ENCODE peak calls at places on chromosome 19, in nine cellular contexts. C, V, Y, I, U, E, Q, R and Z are unnamed samples. For H3K4me1, the result is how much of the 10 kb centered on the place peaks cover.

GRCh38 chr19:13727798-13728197 is 36.5 kb upstream of the MRI1 start:
- DNase-seq in Q (no peak), I (no peak), U (no peak), V (no peak), E (no peak), Y (no peak), R (no peak), C (peak), Z (no peak)

GRCh38 chr19:14139944-14140343 is 3.6 kb upstream of the ASF1B start:
- DNase-seq in E (no peak), R (peak), Q (no peak), V (peak), Y (no peak), C (no peak), U (no peak), I (no peak), Z (peak)

GRCh38 chr19:4108767-4109625 is 14.9 kb downstream of the MAP2K2 start:
- DNase-seq in I (peak), E (no peak), U (no peak), Q (peak), R (no peak), C (no peak), V (no peak), Y (no peak), Z (no peak)

GRCh38 chr19:4378886-4379285 is 21.5 kb downstream of the SH3GL1 start:
- DNase-seq in Y (no peak), U (no peak), I (no peak), Q (no peak), R (no peak), V (peak), E (no peak), C (no peak), Z (no peak)

GRCh38 chr19:14033946-14034345 is 2.4 kb downstream of the IL27RA start:
- DNase-seq in C (no peak), E (no peak), R (no peak), I (no peak), V (no peak), U (no peak), Y (no peak), Q (no peak), Z (no peak)

GRCh38 chr19:47324502-47324901 is 7.5 kb upstream of the C5AR2 start:
- DNase-seq in E (no peak), I (no peak), U (no peak), R (no peak), C (peak), Q (no peak), V (peak), Y (no peak), Z (no peak)

GRCh38 chr19:38663957-38664502 is 16.6 kb downstream of the ACTN4 start:
- DNase-seq in C (no peak), I (no peak), V (peak), Y (no peak), E (no peak), U (no peak), Q (no peak), R (no peak), Z (peak)

GRCh38 chr19:35073516-35073915 is 32.0 kb downstream of the HPN start:
- DNase-seq in E (no peak), R (no peak), U (no peak), V (no peak), C (no peak), I (no peak), Y (no peak), Q (no peak), Z (no peak)

GRCh38 chr19:35030257-35031071 is at the start of gene SCN1B:
- DNase-seq in R (peak), V (peak), Q (no peak), E (no peak), U (peak), Y (peak), C (no peak), I (peak), Z (peak)

GRCh38 chr19:35959040-35959967 is 23.1 kb downstream of the LRFN3 start:
- DNase-seq in I (no peak), R (no peak), C (no peak), E (no peak), Q (peak), V (peak), U (peak), Y (peak), Z (no peak)

GRCh38 chr19:47886010-47886559 is at the start of gene SULT2A1:
- DNase-seq in Y (no peak), R (no peak), E (no peak), Q (no peak), I (no peak), C (no peak), U (no peak), V (no peak), Z (no peak)

GRCh38 chr19:39407644-39408391 is 1.2 kb downstream of the ZFP36 start:
- DNase-seq in V (peak), R (peak), E (no peak), U (peak), C (no peak), Q (peak), I (peak), Y (peak), Z (peak)

GRCh38 chr19:29681422-29682235 is 16.4 kb downstream of the PLEKHF1 start:
- DNase-seq in Q (no peak), U (no peak), I (no peak), Y (no peak), R (no peak), E (no peak), C (peak), V (peak), Z (no peak)

GRCh38 chr19:37997911-37998344 is 90.9 kb downstream of the SIPA1L3 start:
- DNase-seq in R (peak), Q (no peak), Y (no peak), I (no peak), V (peak), U (no peak), E (no peak), C (no peak), Z (no peak)

GRCh38 chr19:14479985-14480694 is 5.0 kb upstream of the PTGER1 start:
- DNase-seq in V (peak), U (peak), I (no peak), Q (peak), R (peak), Y (peak), E (no peak), C (no peak), Z (no peak)

GRCh38 chr19:45569619-45570421 is 14.8 kb downstream of the OPA3 start:
- DNase-seq in R (no peak), V (peak), E (no peak), U (peak), C (no peak), I (no peak), Y (peak), Q (peak), Z (peak)

GRCh38 chr19:44951179-44952159 is 3.7 kb upstream of the CLPTM1 start:
- DNase-seq in E (no peak), C (peak), R (peak), I (peak), Y (peak), V (peak), Q (peak), U (peak), Z (peak)

GRCh38 chr19:49845433-49845832 is 5.5 kb upstream of the PTOV1 start:
- DNase-seq in U (no peak), Y (no peak), I (no peak), C (no peak), R (no peak), Q (no peak), E (no peak), V (no peak), Z (no peak)

GRCh38 chr19:29942404-29943261 is 594 bp downstream of the URI1 start:
- DNase-seq in V (peak), U (peak), E (no peak), I (peak), C (peak), R (peak), Q (peak), Y (peak), Z (peak)

GRCh38 chr19:22832031-22832762 is at the start of gene ZNF723:
- DNase-seq in Y (peak), U (no peak), R (no peak), E (no peak), V (no peak), Q (no peak), I (no peak), C (no peak), Z (no peak)

GRCh38 chr19:42441047-42441440 is 1.7 kb downstream of the CXCL17 start:
- DNase-seq in C (no peak), V (no peak), U (no peak), R (no peak), Y (no peak), Q (no peak), E (no peak), I (no peak), Z (no peak)

GRCh38 chr19:3644351-3645066 is 17.9 kb upstream of the CACTIN start:
- DNase-seq in Y (no peak), R (no peak), V (no peak), Q (no peak), E (no peak), C (peak), I (no peak), U (no peak), Z (no peak)

GRCh38 chr19:24060687-24061356 is 26.2 kb upstream of the ZNF254 start:
- DNase-seq in I (no peak), Y (no peak), V (no peak), E (no peak), C (no peak), R (no peak), U (no peak), Q (no peak), Z (no peak)

GRCh38 chr19:5147971-5148793 is 179.3 kb downstream of the KDM4B start:
- DNase-seq in C (peak), E (no peak), Q (no peak), I (peak), Y (no peak), V (peak), R (no peak), U (no peak), Z (no peak)

GRCh38 chr19:45676851-45677263 is 8.8 kb downstream of the GIPR start:
- DNase-seq in R (no peak), U (no peak), I (no peak), C (no peak), V (no peak), E (no peak), Q (peak), Y (peak), Z (peak)

GRCh38 chr19:3725640-3726310 is 17.6 kb downstream of the TJP3 start:
- DNase-seq in Q (no peak), C (no peak), Y (peak), V (no peak), U (peak), E (no peak), I (no peak), R (peak), Z (peak)

GRCh38 chr19:29971002-29971401 is 29.0 kb downstream of the URI1 start:
- DNase-seq in U (no peak), R (no peak), Q (no peak), I (no peak), V (no peak), C (no peak), E (no peak), Y (no peak), Z (no peak)

GRCh38 chr19:37969695-37970094 is 62.7 kb downstream of the SIPA1L3 start:
- DNase-seq in E (no peak), U (no peak), C (no peak), I (no peak), R (no peak), Q (no peak), V (no peak), Y (no peak), Z (no peak)

GRCh38 chr19:4539697-4540581 is at the start of gene LRG1:
- DNase-seq in Y (peak), U (peak), E (no peak), V (no peak), R (no peak), I (peak), C (peak), Q (no peak), Z (peak)

GRCh38 chr19:44800461-44800860 is 8.4 kb upstream of the BCAM start:
- DNase-seq in C (peak), Y (peak), Q (peak), U (peak), E (no peak), I (peak), V (peak), R (peak), Z (peak)

GRCh38 chr19:56294557-56294956 is 20.1 kb downstream of the ZSCAN5A start:
- DNase-seq in R (no peak), E (no peak), Y (no peak), I (no peak), C (no peak), U (no peak), V (no peak), Q (no peak), Z (no peak)

GRCh38 chr19:1104452-1105216 is 840 bp downstream of the GPX4 start:
- DNase-seq in I (peak), E (no peak), V (peak), Q (peak), Y (peak), R (peak), C (peak), U (peak), Z (peak)

DNA sequence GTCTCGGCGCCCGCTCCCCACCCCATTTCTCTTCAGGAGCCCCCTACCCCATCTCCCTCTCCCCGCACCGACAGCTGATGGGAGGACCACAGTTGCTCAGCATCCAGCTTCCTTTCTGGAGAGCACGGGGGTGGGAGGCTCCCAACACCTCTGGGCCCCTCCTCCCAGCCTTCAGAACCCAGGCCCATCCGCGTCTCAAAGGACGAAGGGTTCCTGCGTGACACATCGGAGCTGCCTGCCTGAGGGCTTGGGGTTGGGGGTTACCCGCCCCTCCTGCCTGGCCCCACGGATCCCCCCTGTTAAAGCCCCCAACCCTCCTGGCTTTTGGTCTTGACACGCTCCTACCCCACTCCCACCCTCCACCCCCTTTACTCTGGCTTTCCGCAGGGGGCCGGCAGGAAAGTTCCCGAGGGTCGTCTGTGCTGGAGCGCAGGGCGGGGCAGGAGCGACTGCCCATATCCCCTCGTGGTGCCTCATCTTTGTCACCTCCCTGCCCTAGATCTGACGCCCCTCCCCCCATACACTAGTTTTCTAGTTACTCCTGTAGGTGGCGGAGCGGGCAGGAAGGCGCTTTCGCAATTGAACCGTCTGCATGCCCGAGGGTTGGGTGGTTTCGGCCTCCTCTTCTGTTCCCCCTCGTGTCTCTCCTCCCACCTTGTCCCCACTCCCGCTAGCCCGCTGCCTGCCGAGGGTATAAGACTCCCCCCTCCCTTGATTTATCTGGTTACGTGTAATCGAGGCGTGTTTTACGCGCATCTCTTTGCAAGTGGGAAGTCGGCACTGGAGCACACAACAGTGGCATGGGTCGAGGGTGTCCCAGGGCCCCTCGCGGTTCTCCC is 922 bp downstream of the TRAPPC5 start:
- DNase-seq in E (peak), R (peak), C (peak), U (peak), Q (peak), Y (peak), I (peak), V (peak), Z (peak)
- H3K27ac ChIP-seq in E (peak), R (no peak), C (peak), U (no peak), Q (peak), Y (peak), I (peak), V (peak), Z (peak)

DNA sequence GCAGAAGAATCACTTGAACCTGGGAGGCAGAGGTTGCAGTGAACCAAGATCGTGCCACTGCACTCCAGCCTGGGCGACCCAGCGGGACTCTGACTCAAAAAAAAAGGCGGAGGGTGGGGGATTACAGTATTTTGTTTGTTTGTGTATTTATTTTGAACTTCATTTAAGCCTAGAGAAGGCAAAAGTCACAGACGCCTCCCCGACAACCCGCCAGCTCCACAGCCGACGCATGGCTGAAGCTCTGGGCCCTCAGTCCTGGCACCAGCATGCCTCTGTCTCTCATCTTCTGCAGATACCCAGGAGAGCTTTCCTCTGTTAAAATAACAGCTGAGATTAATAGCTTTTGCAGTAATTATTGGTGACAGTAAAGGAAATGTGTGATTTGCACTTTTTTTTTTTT is 17.2 kb upstream of the PDCD5 start:
- DNase-seq in E (no peak), V (no peak), Y (no peak), R (no peak), C (no peak), Q (no peak), I (no peak), U (no peak), Z (no peak)
- H3K4me3 ChIP-seq in E (no peak), V (no peak), Y (no peak), R (no peak), C (no peak), Q (no peak), I (no peak), U (no peak), Z (no peak)

GRCh38 chr19:18421371-18421959 is 2.3 kb downstream of the SSBP4 start:
- DNase-seq in Y (no peak), U (no peak), C (no peak), E (no peak), V (no peak), Q (no peak), R (no peak), I (no peak), Z (no peak)

GRCh38 chr19:18419195-18419698 is at the start of gene SSBP4:
- DNase-seq in Q (peak), R (peak), U (peak), E (no peak), V (peak), I (peak), C (peak), Y (peak), Z (peak)

GRCh38 chr19:18422530-18423191 is 3.5 kb downstream of the SSBP4 start:
- DNase-seq in C (no peak), E (no peak), I (no peak), Q (peak), R (no peak), Y (no peak), V (no peak), U (no peak), Z (no peak)

GRCh38 chr19:18419699-18420460 is 682 bp downstream of the SSBP4 start:
- DNase-seq in Y (peak), U (peak), V (peak), R (peak), I (peak), C (no peak), Q (no peak), E (no peak), Z (peak)

GRCh38 chr19:18420931-18421330 is 1.7 kb downstream of the SSBP4 start:
- DNase-seq in V (no peak), I (peak), Y (no peak), E (no peak), U (no peak), C (no peak), R (no peak), Q (no peak), Z (peak)
- H3K4me1 ChIP-seq in V (half or more), I (under half), Y (under half), E (half or more), U (under half), C (under half), R (half or more), Q (half or more), Z (half or more)

GRCh38 chr19:20077791-20078463 is at the start of gene ZNF90:
- DNase-seq in Y (peak), V (peak), U (peak), E (peak), Q (peak), C (peak), I (peak), R (peak), Z (peak)
- H3K27ac ChIP-seq in Y (peak), V (no peak), U (peak), E (peak), Q (no peak), C (no peak), I (no peak), R (no peak), Z (peak)

GRCh38 chr19:11507370-11508078 is 1.9 kb upstream of the ZNF653 start:
- DNase-seq in R (no peak), Q (no peak), E (no peak), V (no peak), Y (no peak), C (no peak), I (no peak), U (no peak), Z (no peak)
- H3K4me3 ChIP-seq in R (no peak), Q (no peak), E (no peak), V (no peak), Y (no peak), C (no peak), I (no peak), U (no peak), Z (no peak)